ENCODE peak calls at places on chromosomes 11 and 22, in five cellular contexts. M is left ventricle myocardium inferior, X is cardiac muscle cell, C is suprapubic skin, J is fibroblast of mammary gland. Z is an unnamed sample.

GRCh38 chr22:24707477-24707816 is 67.1 kb downstream of the PIWIL3 start:
- DNase-seq in M (no peak), X (no peak), C (no peak), J (no peak), Z (no peak)

GRCh38 chr22:30830907-30831306 is 136.2 kb downstream of the OSBP2 start:
- DNase-seq in M (no peak), X (no peak), C (no peak), J (peak), Z (peak)

GRCh38 chr11:3375552-3375951 is 3.4 kb downstream of the ZNF195 start:
- DNase-seq in M (no peak), X (no peak), C (no peak), J (peak), Z (peak)

GRCh38 chr11:85809191-85809590 is 1.8 kb downstream of the SYTL2 start:
- DNase-seq in M (no peak), X (no peak), C (no peak), J (no peak), Z (no peak)

GRCh38 chr22:35894464-35894878 is 134.2 kb downstream of the RBFOX2 start:
- DNase-seq in M (no peak), X (peak), C (no peak), J (no peak), Z (no peak)

GRCh38 chr22:30609260-30610185 is 2.5 kb downstream of the TCN2 start:
- DNase-seq in M (peak), X (no peak), C (no peak), J (peak), Z (peak)

GRCh38 chr22:50620861-50621490 is 7.0 kb downstream of the ARSA start:
- DNase-seq in M (no peak), X (no peak), C (no peak), J (peak), Z (no peak)

GRCh38 chr11:121928597-121929580 is 187.1 kb downstream of the BLID start:
- DNase-seq in M (no peak), X (peak), C (no peak), J (no peak), Z (no peak)

GRCh38 chr11:81030186-81030585 is 1589.4 kb upstream of the TENM4 start:
- DNase-seq in M (no peak), X (no peak), C (no peak), J (peak), Z (no peak)

GRCh38 chr22:24244144-24244787 is 616 bp downstream of the GGT5 start:
- DNase-seq in M (peak), X (no peak), C (no peak), J (peak), Z (peak)

GRCh38 chr11:92671081-92671480 is 298.4 kb upstream of the MTNR1B start:
- DNase-seq in M (no peak), X (no peak), C (no peak), J (no peak), Z (no peak)

GRCh38 chr11:134483857-134484256 is 71.8 kb upstream of the B3GAT1 start:
- DNase-seq in M (no peak), X (no peak), C (no peak), J (no peak), Z (no peak)

GRCh38 chr11:105611414-105611813 is 1.5 kb downstream of the GRIA4 start:
- DNase-seq in M (no peak), X (peak), C (no peak), J (no peak), Z (no peak)

GRCh38 chr22:46192210-46192993 is 42.1 kb downstream of the PPARA start:
- DNase-seq in M (no peak), X (no peak), C (no peak), J (no peak), Z (no peak)
- H3K4me3 ChIP-seq in M (no peak), X (no peak), C (no peak), J (no peak), Z (no peak)

DNA sequence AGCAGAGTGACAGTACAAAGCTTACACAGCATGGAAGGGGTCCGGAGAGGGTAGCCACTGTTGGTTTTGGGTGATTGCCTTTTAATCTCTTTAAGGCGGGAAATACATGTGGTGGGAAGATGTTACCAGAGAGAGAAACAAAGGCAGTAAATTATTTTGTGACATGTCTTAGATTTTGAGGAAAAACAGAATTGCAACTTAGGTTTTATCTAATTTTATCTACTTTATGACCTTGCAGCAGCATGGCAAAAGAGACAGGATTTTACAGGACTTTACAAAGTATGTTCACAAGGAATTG is 1.9 kb downstream of the IFITM2 start:
- DNase-seq in M (no peak), X (no peak), C (no peak), J (no peak), Z (no peak)
- H3K4me3 ChIP-seq in M (peak), X (no peak), C (peak), J (peak), Z (peak)

GRCh38 chr11:117199916-117200812 is 994 bp downstream of the TAGLN start:
- DNase-seq in M (no peak), X (no peak), C (no peak), J (no peak), Z (no peak)
- H3K4me3 ChIP-seq in M (peak), X (peak), C (peak), J (peak), Z (peak)

DNA sequence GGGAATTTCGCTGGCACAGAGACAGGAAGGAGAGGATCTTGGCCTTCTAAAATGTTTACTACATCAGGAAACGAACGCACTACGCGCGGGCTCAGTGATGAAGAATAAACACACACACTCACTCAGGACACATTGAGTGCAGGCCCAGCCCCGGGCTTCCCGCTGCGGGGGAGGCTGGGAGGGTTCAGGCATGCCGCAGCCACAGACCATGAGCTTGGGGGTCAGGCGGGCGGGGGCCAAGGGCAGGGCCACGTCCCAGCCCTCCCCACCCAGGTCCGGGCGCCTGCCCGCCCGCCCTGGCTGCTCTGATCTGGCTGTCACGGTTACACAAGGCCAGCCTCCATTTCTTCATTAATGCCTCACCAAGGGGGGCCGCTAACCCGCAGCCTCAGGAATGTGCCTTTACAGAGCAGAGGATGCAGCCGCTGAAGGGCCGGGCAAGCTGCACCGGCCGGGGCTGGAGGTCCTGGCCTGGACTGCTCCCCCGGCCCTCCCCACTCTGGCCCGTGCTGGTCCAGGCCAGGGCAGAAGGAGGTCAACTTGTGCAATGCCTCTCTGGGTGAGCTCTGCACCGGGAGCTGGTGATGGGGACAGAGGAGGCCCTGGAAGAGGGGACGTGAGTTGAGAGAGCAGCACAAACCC is 41.7 kb downstream of the IGF2 start:
- DNase-seq in M (peak), X (peak), C (peak), J (peak), Z (peak)
- H3K4me3 ChIP-seq in M (peak), X (no peak), C (no peak), J (no peak), Z (no peak)

GRCh38 chr11:67309661-67310061 is 6.3 kb downstream of the SSH3 start:
- DNase-seq in M (no peak), X (no peak), C (no peak), J (no peak), Z (no peak)

GRCh38 chr11:67309166-67309565 is 5.8 kb downstream of the SSH3 start:
- DNase-seq in M (no peak), X (no peak), C (no peak), J (no peak), Z (no peak)

GRCh38 chr11:67306769-67307544 is 3.6 kb downstream of the SSH3 start:
- DNase-seq in M (no peak), X (no peak), C (peak), J (no peak), Z (no peak)

GRCh38 chr11:67308031-67308866 is 4.9 kb downstream of the SSH3 start:
- DNase-seq in M (no peak), X (no peak), C (peak), J (no peak), Z (no peak)

DNA sequence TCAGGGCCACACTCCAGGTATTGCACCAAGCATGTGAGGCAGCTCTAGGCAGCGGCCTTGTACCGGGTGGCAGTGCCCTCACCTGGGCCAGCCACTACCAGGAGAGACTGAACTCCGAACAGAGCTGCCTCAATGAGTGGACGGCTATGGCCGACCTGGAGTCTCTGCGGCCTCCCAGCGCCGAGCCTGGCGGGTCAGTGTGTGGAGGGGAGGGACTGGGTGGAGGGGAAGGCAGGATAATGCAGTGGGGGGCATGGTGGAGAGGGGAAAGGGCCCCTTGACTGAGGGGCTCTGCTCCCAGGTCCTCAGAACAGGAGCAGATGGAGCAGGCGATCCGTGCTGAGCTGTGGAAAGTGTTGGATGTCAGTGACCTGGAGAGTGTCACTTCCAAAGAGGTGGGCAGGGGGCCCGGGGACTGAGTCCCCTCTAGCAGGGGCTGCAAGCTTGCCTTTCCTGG is 4.2 kb downstream of the SSH3 start:
- DNase-seq in M (no peak), X (no peak), C (peak), J (no peak), Z (no peak)
- H3K4me3 ChIP-seq in M (no peak), X (no peak), C (no peak), J (no peak), Z (no peak)

GRCh38 chr11:33835143-33835878 is 56.6 kb downstream of the LMO2 start:
- DNase-seq in M (no peak), X (peak), C (no peak), J (peak), Z (peak)
- H3K4me3 ChIP-seq in M (no peak), X (no peak), C (no peak), J (no peak), Z (no peak)

GRCh38 chr11:35415488-35415887 is 3.9 kb downstream of the SLC1A2 start:
- DNase-seq in M (no peak), X (no peak), C (no peak), J (no peak), Z (no peak)

GRCh38 chr11:35418847-35419712 is at the start of gene SLC1A2:
- DNase-seq in M (no peak), X (peak), C (no peak), J (peak), Z (peak)

GRCh38 chr11:35418282-35418846 is 994 bp downstream of the SLC1A2 start:
- DNase-seq in M (no peak), X (peak), C (no peak), J (no peak), Z (no peak)

GRCh38 chr11:35412285-35412684 is 7.1 kb downstream of the SLC1A2 start:
- DNase-seq in M (no peak), X (peak), C (no peak), J (peak), Z (peak)

DNA sequence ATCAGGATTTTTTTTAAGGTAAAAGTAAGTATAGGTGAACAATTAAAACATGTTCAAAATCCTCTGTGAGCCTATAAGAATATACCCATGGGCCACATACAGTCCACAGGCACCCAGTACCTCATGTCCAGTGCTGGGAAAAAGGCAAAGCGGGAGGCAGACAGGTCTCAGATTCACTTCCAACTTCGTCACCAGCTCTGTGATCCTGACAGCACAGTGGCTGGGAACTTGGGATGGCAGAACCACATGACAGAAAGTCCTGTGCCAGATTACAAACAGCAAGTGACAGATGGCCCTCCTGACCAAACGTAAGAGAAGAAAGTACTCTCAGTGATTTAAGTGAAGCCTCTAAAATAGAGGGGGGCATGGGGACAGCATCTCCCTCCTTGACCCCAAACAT is 5.8 kb downstream of the SLC1A2 start:
- DNase-seq in M (no peak), X (no peak), C (no peak), J (no peak), Z (no peak)
- H3K4me3 ChIP-seq in M (no peak), X (no peak), C (no peak), J (no peak), Z (no peak)

Z was measured in fibroblast of the aortic adventitia.